ENCODE peak calls at places on chromosomes 1 and 21, in nine cellular contexts. W is CD4-positive, CD25-positive, alpha-beta regulatory T cell; G is effector memory CD4-positive, alpha-beta T cell; H is adrenal gland; Q is CD8-positive, alpha-beta T cell; N is cardiac muscle cell; F is colonic mucosa; U is heart right ventricle; J is neuronal stem cell. B is an unnamed sample.

GRCh38 chr1:71045463-71046028 is 2.1 kb downstream of the PTGER3 start:
- DNase-seq in N (no peak), U (no peak), G (no peak), F (no peak), Q (no peak), J (no peak), H (no peak), W (no peak), B (no peak)

GRCh38 chr1:225597926-225598575 is 54.9 kb downstream of the ENAH start:
- DNase-seq in U (no peak), J (no peak), H (no peak), N (peak; percentile 44), G (no peak), W (no peak), F (no peak), Q (no peak), B (no peak)

GRCh38 chr21:38993561-38993960 is 187.8 kb downstream of the ETS2 start:
- DNase-seq in G (no peak), J (no peak), Q (no peak), U (no peak), W (no peak), H (no peak), N (peak; percentile 95), F (peak; percentile 52), B (no peak)

GRCh38 chr1:206463137-206463536 is 7.1 kb upstream of the IKBKE start:
- DNase-seq in N (no peak), G (no peak), W (peak; percentile 46), Q (no peak), H (no peak), J (no peak), U (no peak), F (no peak), B (no peak)

GRCh38 chr1:25356848-25357247 is 18.7 kb downstream of the TMEM50A start:
- DNase-seq in U (no peak), F (no peak), J (no peak), W (no peak), N (no peak), G (no peak), H (no peak), Q (no peak), B (no peak)

GRCh38 chr1:172239894-172240293 is 180.6 kb upstream of the C1orf105 start:
- DNase-seq in G (no peak), N (no peak), F (no peak), W (no peak), Q (no peak), U (no peak), H (no peak), J (no peak), B (no peak)

GRCh38 chr21:29875873-29876272 is 63.9 kb downstream of the GRIK1 start:
- DNase-seq in F (no peak), U (no peak), Q (no peak), J (no peak), W (no peak), G (no peak), H (no peak), N (no peak), B (no peak)

GRCh38 chr21:45644041-45644906 is 749 bp downstream of the PCBP3 start:
- DNase-seq in F (no peak), U (peak; percentile 39), H (peak; percentile 33), N (peak; percentile 41), G (peak; percentile 9), J (peak; percentile 17), W (no peak), Q (no peak), B (peak; percentile 58)

GRCh38 chr1:54681396-54681795 is 34.3 kb upstream of the TTC4 start:
- DNase-seq in U (no peak), H (no peak), Q (no peak), W (no peak), F (no peak), G (no peak), N (peak; percentile 19), J (no peak), B (no peak)

GRCh38 chr1:220809704-220810103 is 23.0 kb downstream of the MTARC1 start:
- DNase-seq in U (no peak), Q (no peak), J (no peak), H (no peak), W (no peak), G (no peak), N (no peak), F (no peak), B (no peak)

GRCh38 chr1:16063921-16064320 is 9.5 kb downstream of the FAM131C start:
- DNase-seq in G (no peak), H (no peak), F (no peak), U (no peak), N (no peak), W (no peak), J (no peak), Q (no peak), B (no peak)

GRCh38 chr1:178510155-178510554 is 2.8 kb upstream of the TEX35 start:
- DNase-seq in G (no peak), U (no peak), N (no peak), Q (no peak), J (no peak), F (no peak), H (no peak), W (no peak), B (no peak)

GRCh38 chr1:8590696-8591351 is 226.6 kb downstream of the RERE start:
- DNase-seq in Q (no peak), G (no peak), F (no peak), W (peak; percentile 31), N (no peak), U (no peak), J (no peak), H (no peak), B (no peak)

GRCh38 chr1:196734006-196734405 is 40.6 kb upstream of the CFHR3 start:
- DNase-seq in F (no peak), G (no peak), N (no peak), J (no peak), H (no peak), W (no peak), U (no peak), Q (no peak), B (no peak)

GRCh38 chr1:44515416-44515815 is 110.4 kb downstream of the RNF220 start:
- DNase-seq in J (no peak), N (no peak), F (no peak), W (no peak), G (no peak), U (no peak), Q (no peak), H (no peak), B (no peak)

DNA sequence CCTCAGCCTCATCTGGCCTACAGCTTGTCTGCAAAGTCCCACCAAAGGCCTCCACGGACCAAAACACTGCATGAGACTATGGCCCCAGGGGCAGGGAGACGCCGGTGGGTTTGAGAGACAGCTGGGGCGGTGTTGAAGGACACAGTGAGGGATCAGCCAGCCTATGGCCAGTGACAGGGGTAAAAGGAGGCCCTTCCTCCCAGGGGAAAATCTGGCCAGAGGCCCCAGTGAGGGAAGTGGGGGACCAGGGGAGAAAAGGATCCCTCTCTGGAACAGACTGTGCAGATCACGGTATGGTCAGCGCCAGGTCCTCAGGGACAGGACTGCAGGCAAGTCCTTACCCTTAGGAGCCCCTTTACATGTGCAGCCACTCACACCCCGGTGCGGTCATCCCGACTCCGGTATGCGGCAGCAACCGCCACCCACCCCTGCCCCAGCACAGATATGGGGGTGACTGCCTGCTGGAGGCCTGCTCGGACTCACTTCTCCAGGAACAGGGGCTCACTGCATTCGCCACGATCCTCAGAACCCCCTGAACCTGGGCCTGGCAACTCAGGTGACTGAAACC is 1.3 kb downstream of the CERS2 start:
- DNase-seq in J (no peak), W (no peak), H (peak; percentile 37), U (peak; percentile 29), F (no peak), N (no peak), Q (peak; percentile 16), G (peak; percentile 3), B (no peak)
- H3K4me1 ChIP-seq in J (peaks cover 33% of the 10 kb centered on the region), W (peaks cover 61% of the 10 kb centered on the region), H (peaks cover 59% of the 10 kb centered on the region), U (peaks cover 47% of the 10 kb centered on the region), F (peaks cover 28% of the 10 kb centered on the region), N (peaks cover 39% of the 10 kb centered on the region), Q (peaks cover 58% of the 10 kb centered on the region), G (peaks cover 38% of the 10 kb centered on the region), B (peaks cover 65% of the 10 kb centered on the region)

GRCh38 chr21:32422064-32422463 is 9.6 kb downstream of the EVA1C start:
- DNase-seq in H (no peak), F (no peak), N (no peak), Q (no peak), W (no peak), J (no peak), U (no peak), G (no peak), B (no peak)
- H3K36me3 ChIP-seq in H (no peaks in the 10 kb centered on the region), F (no peaks in the 10 kb centered on the region), N (no peaks in the 10 kb centered on the region), Q (no peaks in the 10 kb centered on the region), W (no peaks in the 10 kb centered on the region), J (no peaks in the 10 kb centered on the region), U (no peaks in the 10 kb centered on the region), G (no peaks in the 10 kb centered on the region), B (no peaks in the 10 kb centered on the region)

GRCh38 chr1:61266738-61267137 is 184.4 kb downstream of the NFIA start:
- DNase-seq in N (no peak), H (no peak), U (no peak), G (no peak), W (no peak), J (no peak), Q (no peak), F (no peak), B (no peak)

GRCh38 chr1:61261585-61261984 is 179.2 kb downstream of the NFIA start:
- DNase-seq in Q (no peak), G (no peak), J (no peak), N (no peak), W (no peak), U (no peak), F (no peak), H (no peak), B (no peak)

GRCh38 chr1:61263905-61264824 is 181.8 kb downstream of the NFIA start:
- DNase-seq in H (no peak), J (no peak), G (no peak), N (no peak), W (no peak), F (no peak), U (no peak), Q (no peak), B (no peak)

GRCh38 chr1:61265665-61266064 is 183.3 kb downstream of the NFIA start:
- DNase-seq in J (no peak), F (no peak), W (no peak), N (no peak), Q (no peak), H (no peak), G (no peak), U (no peak), B (no peak)

DNA sequence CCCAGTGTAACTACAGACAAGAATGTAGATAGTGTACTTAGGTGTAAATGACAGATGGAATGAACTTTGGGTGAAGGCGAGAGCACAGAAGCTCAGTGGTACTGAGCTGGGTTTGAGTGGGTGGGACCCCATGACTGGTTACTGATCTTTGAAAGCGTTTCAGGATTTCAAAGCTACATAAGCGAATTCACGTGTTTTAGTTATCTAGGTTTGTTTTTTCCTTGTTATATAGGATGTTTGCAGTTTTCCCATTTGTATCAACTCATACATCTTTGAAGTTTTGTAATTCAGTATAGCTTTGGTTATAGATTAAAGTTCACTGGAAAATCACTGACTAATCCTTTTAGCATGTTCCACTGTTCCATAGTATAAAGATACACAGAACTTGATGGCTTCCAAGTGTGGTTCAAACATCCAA is 182.5 kb downstream of the NFIA start:
- DNase-seq in F (no peak), N (no peak), Q (no peak), G (no peak), W (no peak), J (no peak), H (no peak), U (no peak), B (no peak)
- H3K4me1 ChIP-seq in F (no peaks in the 10 kb centered on the region), N (no peaks in the 10 kb centered on the region), Q (no peaks in the 10 kb centered on the region), G (no peaks in the 10 kb centered on the region), W (no peaks in the 10 kb centered on the region), J (no peaks in the 10 kb centered on the region), H (peaks cover 21% of the 10 kb centered on the region), U (peaks cover 19% of the 10 kb centered on the region), B (no peaks in the 10 kb centered on the region)

GRCh38 chr1:21885236-21886037 is 51.7 kb downstream of the HSPG2 start:
- DNase-seq in N (no peak), W (no peak), U (no peak), F (no peak), H (no peak), J (no peak), Q (no peak), G (no peak), B (no peak)
- H3K36me3 ChIP-seq in N (peaks cover 17% of the 10 kb centered on the region), W (no peaks in the 10 kb centered on the region), U (peaks cover 11% of the 10 kb centered on the region), F (peaks cover 7% of the 10 kb centered on the region), H (no peaks in the 10 kb centered on the region), J (peaks cover 72% of the 10 kb centered on the region), Q (no peaks in the 10 kb centered on the region), G (no peaks in the 10 kb centered on the region), B (no peaks in the 10 kb centered on the region)